ENCODE peak calls at places on chromosomes 16 and 17, in six cellular contexts. D is left ventricle myocardium inferior, E is thoracic aorta, F is mucosa of descending colon, X is tibial nerve, Q is HepG2. K is an unnamed sample. For H3K36me3, the result is how much of the 10 kb centered on the place peaks cover.

GRCh38 chr17:29180051-29180787 is at the start of gene MYO18A:
- DNase-seq in D (peak), E (no peak), F (peak), X (peak), Q (peak), K (no peak)

GRCh38 chr17:8965394-8966168 is at the start of gene PIK3R5:
- DNase-seq in D (peak), E (no peak), F (peak), X (no peak), Q (no peak), K (no peak)

GRCh38 chr16:13909872-13910303 is 10.1 kb upstream of the ERCC4 start:
- DNase-seq in D (peak), E (peak), F (no peak), X (no peak), Q (peak), K (no peak)

GRCh38 chr17:8285270-8286181 is 2.9 kb upstream of the RANGRF start:
- DNase-seq in D (no peak), E (no peak), F (no peak), X (no peak), Q (no peak), K (no peak)

GRCh38 chr17:2982854-2983636 is 80.4 kb downstream of the OR1D5 start:
- DNase-seq in D (peak), E (peak), F (peak), X (peak), Q (no peak), K (peak)

GRCh38 chr17:5198472-5198871 is 6.8 kb upstream of the ZNF594 start:
- DNase-seq in D (no peak), E (no peak), F (no peak), X (no peak), Q (no peak), K (no peak)

GRCh38 chr17:65557349-65558310 is 3.8 kb downstream of the AXIN2 start:
- DNase-seq in D (no peak), E (no peak), F (no peak), X (no peak), Q (peak), K (no peak)

GRCh38 chr17:81383504-81384421 is 11.5 kb upstream of the BAHCC1 start:
- DNase-seq in D (no peak), E (no peak), F (no peak), X (no peak), Q (no peak), K (no peak)

GRCh38 chr17:32504166-32504990 is 17.6 kb downstream of the CDK5R1 start:
- DNase-seq in D (no peak), E (no peak), F (peak), X (no peak), Q (no peak), K (peak)

GRCh38 chr17:8518858-8519257 is 83.2 kb downstream of the NDEL1 start:
- DNase-seq in D (no peak), E (no peak), F (no peak), X (no peak), Q (no peak), K (no peak)

GRCh38 chr17:30224419-30224960 is 11.0 kb downstream of the SLC6A4 start:
- DNase-seq in D (no peak), E (no peak), F (no peak), X (no peak), Q (no peak), K (no peak)

GRCh38 chr17:82257473-82257872 is 16.0 kb downstream of the CSNK1D start:
- DNase-seq in D (no peak), E (no peak), F (peak), X (no peak), Q (no peak), K (no peak)

GRCh38 chr17:55769625-55770000 is 18.8 kb downstream of the PCTP start:
- DNase-seq in D (no peak), E (no peak), F (no peak), X (no peak), Q (no peak), K (peak)

GRCh38 chr17:79607941-79608728 is 2.7 kb downstream of the RBFOX3 start:
- DNase-seq in D (no peak), E (no peak), F (no peak), X (no peak), Q (no peak), K (no peak)
- TF ChIP-seq CTCF in D (peak), E (no peak), F (no peak), X (no peak), Q (peak), K (peak)

GRCh38 chr16:70730016-70730415 is 44.2 kb upstream of the MTSS2 start:
- DNase-seq in D (no peak), E (no peak), F (no peak), X (no peak), Q (no peak), K (no peak)
- H3K36me3 ChIP-seq in D (under half), E (under half), F (under half), X (under half), Q (under half), K (under half)

GRCh38 chr17:44466339-44466738 is 36.9 kb downstream of the GPATCH8 start:
- DNase-seq in D (no peak), E (no peak), F (no peak), X (no peak), Q (no peak), K (no peak)
- H3K4me3 ChIP-seq in D (no peak), E (no peak), F (no peak), X (no peak), Q (no peak), K (no peak)

DNA sequence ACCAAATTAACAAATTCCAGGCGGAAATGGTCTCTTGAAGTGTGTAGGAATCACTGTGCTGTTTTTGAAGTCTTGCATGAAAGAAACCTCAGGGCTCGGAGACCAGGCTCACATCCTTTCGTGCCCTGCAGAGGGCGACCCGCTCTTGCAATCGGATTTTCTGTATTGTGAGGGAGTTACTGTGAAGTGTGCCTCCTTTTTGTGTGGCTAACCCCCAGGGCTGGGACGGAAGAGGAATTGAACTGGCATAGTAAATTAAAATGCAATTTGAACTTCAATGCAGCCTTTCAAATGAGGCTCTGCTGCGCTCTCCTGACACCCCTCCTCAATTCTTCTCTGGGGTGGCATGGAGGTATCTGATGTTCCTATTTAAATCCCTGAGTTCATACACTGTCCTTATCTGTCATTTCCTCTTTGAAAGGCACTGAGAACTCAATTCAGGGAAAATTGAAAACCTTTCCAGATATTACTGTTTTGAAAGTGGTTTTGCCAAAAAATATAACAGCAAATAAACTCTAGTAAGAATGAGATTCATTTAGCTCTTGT is 51.5 kb upstream of the MGAT5B start:
- DNase-seq in D (peak), E (no peak), F (no peak), X (no peak), Q (peak), K (no peak)
- TF ChIP-seq CTCF in D (peak), E (no peak), F (peak), X (no peak), Q (peak), K (peak)

DNA sequence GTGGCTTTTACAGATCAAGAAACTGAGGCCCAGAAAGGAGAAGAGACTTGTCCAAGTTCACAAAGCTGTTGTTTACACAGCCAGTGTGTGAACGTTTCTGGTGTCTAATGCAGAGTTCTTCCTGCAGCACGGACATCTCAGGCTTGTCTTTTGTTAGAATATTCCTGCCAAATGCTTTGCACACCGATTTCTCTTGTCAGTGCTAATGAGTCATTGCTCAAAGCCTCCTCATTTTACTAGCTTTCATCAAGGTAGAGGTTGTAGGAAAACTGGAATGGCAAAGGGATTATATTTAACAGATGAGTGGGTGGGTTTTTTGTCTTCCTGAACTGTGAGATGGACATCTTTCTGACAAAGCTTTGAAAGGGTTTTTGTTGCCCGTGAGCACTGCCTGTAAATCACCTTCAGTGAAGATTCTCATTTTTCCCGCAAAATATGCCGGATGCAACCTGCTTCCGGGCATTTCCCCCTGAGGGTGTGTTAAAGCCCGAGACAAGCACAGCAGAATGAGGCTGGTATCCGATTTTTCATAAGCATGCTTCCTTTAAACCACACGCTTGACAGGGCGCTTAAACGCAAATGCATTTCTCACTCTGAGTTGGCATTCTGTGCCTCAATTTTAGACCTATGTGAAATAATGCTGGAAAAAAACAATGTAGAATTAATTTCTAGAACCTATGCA is 14.7 kb downstream of the PMM2 start:
- DNase-seq in D (no peak), E (no peak), F (no peak), X (no peak), Q (no peak), K (no peak)
- H3K36me3 ChIP-seq in D (half or more), E (half or more), F (under half), X (under half), Q (half or more), K (under half)

K was measured in BJ.